ENCODE peak calls at places on chromosomes 1 and 21, in six cellular contexts. C is neural crest cell, H is adrenal gland, Q is breast epithelium, M is HFFc6, X is esophagus muscularis mucosa. A is an unnamed sample.

GRCh38 chr21:36847189-36847588 is 119.3 kb downstream of the HLCS start:
- DNase-seq in C (no peak), H (no peak), X (no peak), Q (no peak), M (peak), A (no peak)

GRCh38 chr1:40786995-40787705 is 3.6 kb downstream of the KCNQ4 start:
- DNase-seq in Q (no peak), C (no peak), M (no peak), X (no peak), H (no peak), A (no peak)

GRCh38 chr1:41751804-41752513 is 166.8 kb downstream of the HIVEP3 start:
- DNase-seq in C (no peak), H (no peak), M (peak), X (no peak), Q (no peak), A (no peak)

GRCh38 chr1:240562111-240562590 is 49.8 kb downstream of the GREM2 start:
- DNase-seq in X (no peak), M (peak), H (no peak), Q (no peak), C (no peak), A (no peak)

GRCh38 chr1:159113783-159114182 is 37.2 kb upstream of the AIM2 start:
- DNase-seq in Q (no peak), H (no peak), C (no peak), X (no peak), M (no peak), A (no peak)

GRCh38 chr1:150548632-150549495 is at the start of gene ADAMTSL4:
- DNase-seq in M (peak), C (peak), X (no peak), Q (peak), H (peak), A (peak)

GRCh38 chr1:2382621-2383361 is 8.6 kb downstream of the MORN1 start:
- DNase-seq in Q (no peak), H (no peak), X (no peak), C (peak), M (peak), A (no peak)

GRCh38 chr1:116255486-116255885 is 117.6 kb upstream of the ATP1A1 start:
- DNase-seq in X (no peak), C (no peak), H (no peak), M (no peak), Q (no peak), A (no peak)

GRCh38 chr1:68442822-68443556 is 6.8 kb downstream of the RPE65 start:
- DNase-seq in Q (no peak), H (peak), M (peak), X (no peak), C (peak), A (no peak)

GRCh38 chr1:240831922-240832321 is 220.0 kb upstream of the GREM2 start:
- DNase-seq in C (no peak), M (no peak), H (no peak), X (no peak), Q (no peak), A (no peak)

GRCh38 chr1:151167116-151167515 is 1.2 kb downstream of the SCNM1 start:
- DNase-seq in C (no peak), M (no peak), X (no peak), H (no peak), Q (no peak), A (no peak)

GRCh38 chr1:180530501-180530900 is 28.1 kb upstream of the ACBD6 start:
- DNase-seq in Q (no peak), H (peak), X (no peak), M (peak), C (no peak), A (no peak)

GRCh38 chr21:32499249-32500055 is 85.9 kb downstream of the TCP10L start:
- DNase-seq in X (no peak), C (no peak), M (peak), Q (no peak), H (no peak), A (no peak)

GRCh38 chr21:31529406-31529805 is 130.1 kb upstream of the SOD1 start:
- DNase-seq in M (no peak), X (no peak), C (no peak), H (no peak), Q (no peak), A (no peak)

GRCh38 chr1:184260382-184260781 is 126.4 kb upstream of the C1orf21 start:
- DNase-seq in Q (no peak), H (no peak), M (peak), X (no peak), C (no peak), A (no peak)

GRCh38 chr1:78223417-78224215 is 177.8 kb downstream of the GIPC2 start:
- DNase-seq in C (no peak), Q (no peak), M (no peak), X (no peak), H (no peak), A (no peak)

GRCh38 chr1:109632671-109633346 is 13.2 kb downstream of the AMPD2 start:
- DNase-seq in H (peak), X (peak), M (no peak), C (no peak), Q (no peak), A (no peak)

DNA sequence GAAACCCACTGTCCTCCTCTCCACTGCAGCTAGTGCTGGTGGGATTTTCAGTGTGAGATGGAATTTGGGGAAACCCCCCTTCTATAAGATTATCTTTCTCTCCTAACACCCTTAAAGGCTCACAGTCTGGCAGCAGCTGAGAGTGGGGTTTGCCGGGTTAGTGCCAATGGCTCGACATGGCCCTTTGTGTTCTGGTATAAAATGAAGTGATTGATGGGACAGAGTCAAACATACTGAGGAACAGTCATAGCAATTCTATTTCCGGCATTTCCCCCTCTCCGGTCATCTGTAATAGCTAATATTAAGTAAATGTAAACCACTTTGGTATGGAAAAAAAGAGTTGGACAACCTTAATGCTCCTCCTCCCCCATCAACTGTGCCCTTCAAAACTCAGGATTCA is 37.6 kb downstream of the TFF3 start:
- DNase-seq in X (no peak), C (no peak), M (no peak), H (no peak), Q (no peak), A (no peak)
- TF ChIP-seq CTCF in X (no peak), C (no peak), M (no peak), H (no peak), Q (no peak), A (no peak)

GRCh38 chr1:205491794-205492193 is 12.7 kb upstream of the CDK18 start:
- DNase-seq in Q (no peak), M (no peak), C (no peak), X (no peak), H (no peak), A (no peak)

GRCh38 chr1:205484985-205485967 is 19.2 kb upstream of the CDK18 start:
- DNase-seq in H (peak), X (no peak), C (peak), M (peak), Q (no peak), A (peak)

GRCh38 chr1:205492201-205492667 is 12.2 kb upstream of the CDK18 start:
- DNase-seq in X (no peak), M (no peak), C (no peak), H (no peak), Q (no peak), A (no peak)

GRCh38 chr1:205486258-205486657 is 18.2 kb upstream of the CDK18 start:
- DNase-seq in M (no peak), H (no peak), Q (no peak), C (no peak), X (no peak), A (no peak)

GRCh38 chr1:205488074-205488723 is 16.3 kb upstream of the CDK18 start:
- DNase-seq in H (peak), C (peak), X (no peak), M (peak), Q (no peak), A (no peak)
- TF ChIP-seq CTCF in H (peak), C (peak), X (peak), M (peak), Q (peak), A (peak)

GRCh38 chr1:37506740-37507139 is 7.8 kb downstream of the MEAF6 start:
- DNase-seq in Q (no peak), X (no peak), M (no peak), C (no peak), H (no peak), A (no peak)

GRCh38 chr1:37513795-37514349 is 694 bp downstream of the MEAF6 start:
- DNase-seq in Q (no peak), C (no peak), M (peak), H (no peak), X (no peak), A (no peak)

GRCh38 chr1:37514350-37515184 is at the start of gene MEAF6:
- DNase-seq in H (peak), Q (peak), C (peak), M (peak), X (peak), A (peak)

DNA sequence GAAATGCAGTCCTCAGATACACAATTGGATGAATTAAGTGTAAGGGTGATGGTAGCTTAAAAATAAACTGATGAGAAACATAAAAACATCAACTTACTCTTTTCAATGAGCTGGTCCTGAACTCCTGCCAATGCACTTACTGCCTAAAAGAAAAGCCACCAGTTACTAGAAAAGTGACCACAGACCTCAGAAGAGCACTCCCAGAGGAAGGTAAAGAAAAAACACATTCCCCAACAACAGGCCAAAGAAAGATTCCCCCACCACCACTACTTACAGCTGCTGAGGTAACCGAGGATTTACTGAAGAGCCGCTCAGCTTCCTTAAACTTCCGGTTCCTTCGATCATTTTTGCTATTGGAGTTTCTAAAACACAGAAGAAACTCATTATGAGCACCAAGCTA is 5.4 kb downstream of the MEAF6 start:
- DNase-seq in Q (no peak), M (peak), H (no peak), C (no peak), X (no peak), A (no peak)
- TF ChIP-seq CTCF in Q (no peak), M (peak), H (no peak), C (peak), X (no peak), A (no peak)

GRCh38 chr1:233657466-233657865 is 43.6 kb downstream of the KCNK1 start:
- DNase-seq in C (no peak), Q (no peak), X (no peak), M (no peak), H (no peak), A (no peak)
- TF ChIP-seq CTCF in C (no peak), Q (no peak), X (no peak), M (no peak), H (no peak), A (no peak)

GRCh38 chr1:118077331-118078055 is 107.5 kb downstream of the SPAG17 start:
- DNase-seq in X (no peak), Q (no peak), H (no peak), C (no peak), M (peak), A (no peak)
- TF ChIP-seq CTCF in X (peak), Q (no peak), H (peak), C (peak), M (peak), A (no peak)

GRCh38 chr1:59878370-59878769 is 48.2 kb downstream of the CYP2J2 start:
- DNase-seq in C (no peak), H (no peak), Q (no peak), X (no peak), M (no peak), A (no peak)
- TF ChIP-seq CTCF in C (no peak), H (no peak), Q (no peak), X (no peak), M (no peak), A (no peak)

GRCh38 chr1:8312235-8313218 is 5.4 kb upstream of the SLC45A1 start:
- DNase-seq in H (no peak), C (no peak), Q (no peak), M (no peak), X (no peak), A (no peak)

GRCh38 chr1:8317647-8318360 is at the start of gene SLC45A1:
- DNase-seq in Q (peak), C (peak), M (peak), X (no peak), H (peak), A (peak)

GRCh38 chr1:8314346-8315280 is 3.3 kb upstream of the SLC45A1 start:
- DNase-seq in Q (peak), X (no peak), H (peak), M (peak), C (peak), A (peak)

GRCh38 chr1:8318436-8318835 is 522 bp downstream of the SLC45A1 start:
- DNase-seq in H (no peak), C (no peak), M (no peak), Q (no peak), X (no peak), A (no peak)

GRCh38 chr1:8315573-8316475 is 2.1 kb upstream of the SLC45A1 start:
- DNase-seq in H (no peak), C (no peak), X (no peak), Q (no peak), M (no peak), A (no peak)
- TF ChIP-seq CTCF in H (no peak), C (peak), X (no peak), Q (no peak), M (peak), A (no peak)

GRCh38 chr1:179478370-179478769 is 97.4 kb downstream of the NPHS2 start:
- DNase-seq in H (no peak), C (no peak), Q (no peak), X (no peak), M (no peak), A (no peak)
- TF ChIP-seq CTCF in H (no peak), C (no peak), Q (no peak), X (no peak), M (no peak), A (no peak)

A was measured in natural killer cell.